ENCODE peak calls at places on chromosomes 4 and X, in ten cellular contexts. K, R, G, N, M, O, J, E, Y and L are unnamed samples.

GRCh38 chr4:26085581-26085980 is 171.6 kb downstream of the SMIM20 start:
- DNase-seq in K (no peak), R (no peak), G (no peak), N (no peak), M (no peak), O (no peak), J (no peak), E (no peak), Y (peak; percentile 25), L (no peak)

GRCh38 chr4:89492476-89493110 is 185.0 kb upstream of the GPRIN3 start:
- DNase-seq in K (no peak), R (peak; percentile 86), G (no peak), N (no peak), M (no peak), O (no peak), J (no peak), E (no peak), Y (no peak), L (no peak)

GRCh38 chr4:13534344-13535063 is 9.8 kb downstream of the NKX3-2 start:
- DNase-seq in K (no peak), R (no peak), G (no peak), N (no peak), M (no peak), O (no peak), J (no peak), E (no peak), Y (no peak), L (no peak)

GRCh38 chr4:40685300-40685699 is 55.6 kb upstream of the RBM47 start:
- DNase-seq in K (no peak), R (peak; percentile 82), G (no peak), N (no peak), M (no peak), O (no peak), J (no peak), E (no peak), Y (no peak), L (no peak)

GRCh38 chr4:150510176-150510875 is 71.6 kb upstream of the MAB21L2 start:
- DNase-seq in K (no peak), R (peak; percentile 86), G (no peak), N (no peak), M (peak; percentile 5), O (no peak), J (no peak), E (no peak), Y (no peak), L (peak; percentile 40)

GRCh38 chr4:20074450-20074849 is 177.3 kb upstream of the SLIT2 start:
- DNase-seq in K (no peak), R (peak; percentile 50), G (no peak), N (no peak), M (no peak), O (no peak), J (no peak), E (no peak), Y (no peak), L (no peak)

GRCh38 chr4:108890491-108890890 is 127.6 kb upstream of the ETNPPL start:
- DNase-seq in K (no peak), R (no peak), G (no peak), N (no peak), M (no peak), O (no peak), J (no peak), E (no peak), Y (no peak), L (no peak)

GRCh38 chr4:174193438-174194015 is 89.9 kb downstream of the FBXO8 start:
- DNase-seq in K (no peak), R (no peak), G (no peak), N (no peak), M (no peak), O (no peak), J (no peak), E (no peak), Y (no peak), L (no peak)

GRCh38 chr4:78766026-78766425 is 10.1 kb upstream of the BMP2K start:
- DNase-seq in K (no peak), R (peak; percentile 58), G (no peak), N (no peak), M (no peak), O (no peak), J (no peak), E (no peak), Y (no peak), L (no peak)

GRCh38 chr4:5971077-5971447 is 47.2 kb downstream of the C4orf50 start:
- DNase-seq in K (no peak), R (no peak), G (no peak), N (peak; percentile 55), M (no peak), O (no peak), J (no peak), E (no peak), Y (no peak), L (no peak)

GRCh38 chr4:114081783-114082182 is 102.3 kb upstream of the ARSJ start:
- DNase-seq in K (no peak), R (no peak), G (no peak), N (no peak), M (no peak), O (peak; percentile 3), J (no peak), E (no peak), Y (no peak), L (no peak)

GRCh38 chr4:158170691-158171455 is 2.0 kb downstream of the GASK1B start:
- DNase-seq in K (peak; percentile 85), R (peak; percentile 22), G (peak; percentile 78), N (peak; percentile 18), M (no peak), O (no peak), J (no peak), E (peak; percentile 58), Y (no peak), L (no peak)

GRCh38 chr4:168484626-168485025 is 4.3 kb upstream of the DDX60L start:
- DNase-seq in K (no peak), R (peak; percentile 80), G (no peak), N (no peak), M (no peak), O (no peak), J (no peak), E (no peak), Y (no peak), L (no peak)

GRCh38 chr4:74033721-74034120 is 4.8 kb downstream of the CXCL3 start:
- DNase-seq in K (no peak), R (peak; percentile 15), G (no peak), N (no peak), M (no peak), O (no peak), J (no peak), E (no peak), Y (no peak), L (no peak)

GRCh38 chr4:173748353-173748752 is 218.3 kb upstream of the HAND2 start:
- DNase-seq in K (no peak), R (no peak), G (no peak), N (no peak), M (no peak), O (no peak), J (no peak), E (no peak), Y (peak; percentile 21), L (no peak)

GRCh38 chr4:39326468-39326960 is 39.6 kb downstream of the RFC1 start:
- DNase-seq in K (no peak), R (no peak), G (no peak), N (no peak), M (no peak), O (no peak), J (no peak), E (no peak), Y (no peak), L (no peak)

GRCh38 chrX:104270212-104270611 is 15.5 kb upstream of the ESX1 start:
- DNase-seq in K (no peak), R (no peak), G (no peak), N (no peak), M (no peak), O (no peak), J (no peak), E (no peak), Y (no peak), L (no peak)
- H3K4me3 ChIP-seq in K (no peak overlapping the region), R (peak overlapping the region; percentile 68), G (no peak overlapping the region), N (no peak overlapping the region), M (no peak overlapping the region), O (no peak overlapping the region), J (no peak overlapping the region), E (no peak overlapping the region), Y (no peak overlapping the region), L (no peak overlapping the region)

GRCh38 chrX:139691843-139692505 is 16.0 kb downstream of the MCF2 start:
- DNase-seq in K (no peak), R (peak; percentile 18), G (no peak), N (no peak), M (no peak), O (no peak), J (no peak), E (no peak), Y (peak; percentile 10), L (no peak)
- H3K4me3 ChIP-seq in K (peak overlapping the region; percentile 64), R (peak overlapping the region; percentile 45), G (peak overlapping the region; percentile 53), N (no peak overlapping the region), M (peak overlapping the region; percentile 42), O (peak overlapping the region; percentile 39), J (no peak overlapping the region), E (no peak overlapping the region), Y (peak overlapping the region; percentile 32), L (peak overlapping the region; percentile 44)

DNA sequence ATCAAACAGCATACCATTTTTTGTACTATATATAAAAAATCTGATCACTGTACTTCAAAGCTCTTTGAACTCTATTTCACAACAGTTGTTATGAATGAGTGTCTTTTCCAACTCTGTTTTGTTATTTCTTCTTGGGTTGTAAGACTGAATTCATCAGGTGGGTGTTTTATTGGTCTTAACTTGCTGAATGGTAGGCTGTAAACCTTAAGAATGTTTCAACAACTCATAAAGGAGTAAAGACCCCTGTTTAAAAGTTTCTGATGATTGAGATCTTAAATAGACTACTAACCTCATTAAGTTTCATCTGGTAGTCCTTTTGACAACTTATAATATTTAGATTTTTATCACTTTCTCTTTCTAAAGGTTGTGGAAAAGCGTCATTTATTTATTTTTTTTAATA is 18.4 kb upstream of the STAG2 start:
- DNase-seq in K (no peak), R (no peak), G (no peak), N (no peak), M (no peak), O (no peak), J (no peak), E (no peak), Y (no peak), L (no peak)
- H3K4me3 ChIP-seq in K (no peak overlapping the region), R (no peak overlapping the region), G (no peak overlapping the region), N (no peak overlapping the region), M (no peak overlapping the region), O (no peak overlapping the region), J (no peak overlapping the region), E (no peak overlapping the region), Y (no peak overlapping the region), L (no peak overlapping the region)

GRCh38 chrX:23389196-23389792 is 54.6 kb downstream of the PTCHD1 start:
- DNase-seq in K (no peak), R (no peak), G (no peak), N (no peak), M (no peak), O (no peak), J (no peak), E (no peak), Y (peak; percentile 15), L (no peak)
- H3K4me3 ChIP-seq in K (no peak overlapping the region), R (no peak overlapping the region), G (no peak overlapping the region), N (no peak overlapping the region), M (no peak overlapping the region), O (no peak overlapping the region), J (no peak overlapping the region), E (no peak overlapping the region), Y (no peak overlapping the region), L (no peak overlapping the region)

GRCh38 chrX:154890990-154891639 is 5.0 kb downstream of the F8A1 start:
- DNase-seq in K (no peak), R (no peak), G (no peak), N (no peak), M (no peak), O (no peak), J (no peak), E (no peak), Y (no peak), L (no peak)
- H3K4me3 ChIP-seq in K (no peak overlapping the region), R (no peak overlapping the region), G (no peak overlapping the region), N (no peak overlapping the region), M (no peak overlapping the region), O (no peak overlapping the region), J (no peak overlapping the region), E (no peak overlapping the region), Y (no peak overlapping the region), L (no peak overlapping the region)